ENCODE peak calls at places on chromosomes 11 and 22, in five cellular contexts. N is AG04450, Y is nucleus accumbens, M is esophagus squamous epithelium, J is hypothalamus. T is an unnamed sample.

GRCh38 chr11:75100314-75100713 is 3.6 kb upstream of the OR2AT4 start:
- DNase-seq in M (no peak), Y (no peak), N (peak), J (no peak), T (peak)

GRCh38 chr11:534592-535518 is 521 bp downstream of the HRAS start:
- DNase-seq in M (no peak), J (peak), Y (no peak), N (no peak), T (no peak)

GRCh38 chr22:43731986-43732385 is 80.1 kb downstream of the EFCAB6 start:
- DNase-seq in N (no peak), J (no peak), Y (no peak), M (no peak), T (no peak)

GRCh38 chr11:122853261-122853660 is 15.0 kb downstream of the CRTAM start:
- DNase-seq in N (no peak), Y (no peak), M (no peak), J (no peak), T (no peak)

GRCh38 chr11:76786053-76787014 is 3.2 kb downstream of the TSKU start:
- DNase-seq in Y (no peak), N (no peak), J (no peak), M (no peak), T (no peak)

GRCh38 chr22:43592470-43592869 is 180.7 kb downstream of the MPPED1 start:
- DNase-seq in M (no peak), N (no peak), Y (no peak), J (no peak), T (no peak)

GRCh38 chr11:61007383-61007970 is 36.0 kb downstream of the CD6 start:
- DNase-seq in J (no peak), M (no peak), N (no peak), Y (no peak), T (no peak)

GRCh38 chr11:62145261-62145871 is 21.6 kb downstream of the INCENP start:
- DNase-seq in N (no peak), Y (no peak), M (no peak), J (no peak), T (no peak)

GRCh38 chr11:1557904-1558831 is 13.9 kb downstream of the DUSP8 start:
- DNase-seq in M (no peak), Y (no peak), N (peak), J (no peak), T (no peak)

GRCh38 chr22:46280999-46281623 is 13.3 kb downstream of the TTC38 start:
- DNase-seq in M (no peak), J (no peak), N (no peak), Y (no peak), T (no peak)

GRCh38 chr22:47284360-47284759 is 521.9 kb downstream of the TBC1D22A start:
- DNase-seq in J (no peak), Y (no peak), N (no peak), M (no peak), T (no peak)

GRCh38 chr22:25902402-25902801 is 160.4 kb downstream of the MYO18B start:
- DNase-seq in N (no peak), Y (no peak), M (no peak), J (no peak), T (no peak)

GRCh38 chr11:63766501-63767270 is 1.9 kb downstream of the ZFTA start:
- DNase-seq in J (no peak), N (no peak), M (no peak), Y (no peak), T (no peak)

GRCh38 chr11:126646701-126647209 is 291.3 kb downstream of the ST3GAL4 start:
- DNase-seq in M (no peak), N (no peak), J (no peak), Y (no peak), T (no peak)

T was measured in SW 1271.